ENCODE peak calls at places on chromosomes 5 and 9, in ten cellular contexts. One of them, this sample, is unnamed.

GRCh38 chr9:27784999-27785713 is 211.9 kb upstream of the C9orf72 start:
- DNase-seq in GM04504: no peak
- DNase-seq in PC-9: no peak
- DNase-seq in A172: peak
- DNase-seq in HuH-7: no peak
- DNase-seq in T-helper 2 cell: no peak
- DNase-seq in kidney glomerular epithelial cell: no peak
- DNase-seq in nephron progenitor cell: no peak
- DNase-seq in mesenchymal stem cell: peak
- DNase-seq in HEK293T: no peak
- DNase-seq in this sample: no peak

GRCh38 chr5:40796487-40796889 is 1.7 kb downstream of the PRKAA1 start:
- DNase-seq in GM04504: peak
- DNase-seq in PC-9: no peak
- DNase-seq in A172: no peak
- DNase-seq in HuH-7: no peak
- DNase-seq in T-helper 2 cell: no peak
- DNase-seq in kidney glomerular epithelial cell: no peak
- DNase-seq in nephron progenitor cell: no peak
- DNase-seq in mesenchymal stem cell: peak
- DNase-seq in HEK293T: no peak
- DNase-seq in this sample: no peak

GRCh38 chr9:115250646-115251045 is 132.7 kb upstream of the TNC start:
- DNase-seq in GM04504: peak
- DNase-seq in PC-9: peak
- DNase-seq in A172: peak
- DNase-seq in HuH-7: no peak
- DNase-seq in T-helper 2 cell: no peak
- DNase-seq in kidney glomerular epithelial cell: peak
- DNase-seq in nephron progenitor cell: no peak
- DNase-seq in mesenchymal stem cell: peak
- DNase-seq in HEK293T: no peak
- DNase-seq in this sample: peak

GRCh38 chr5:1298067-1298551 is 3.2 kb upstream of the TERT start:
- DNase-seq in GM04504: no peak
- DNase-seq in PC-9: no peak
- DNase-seq in A172: no peak
- DNase-seq in HuH-7: no peak
- DNase-seq in T-helper 2 cell: no peak
- DNase-seq in kidney glomerular epithelial cell: no peak
- DNase-seq in nephron progenitor cell: no peak
- DNase-seq in mesenchymal stem cell: no peak
- DNase-seq in HEK293T: no peak
- DNase-seq in this sample: no peak

GRCh38 chr5:143606043-143606752 is 202.7 kb upstream of the NR3C1 start:
- DNase-seq in GM04504: no peak
- DNase-seq in PC-9: no peak
- DNase-seq in A172: peak
- DNase-seq in HuH-7: no peak
- DNase-seq in T-helper 2 cell: no peak
- DNase-seq in kidney glomerular epithelial cell: no peak
- DNase-seq in nephron progenitor cell: no peak
- DNase-seq in mesenchymal stem cell: no peak
- DNase-seq in HEK293T: no peak
- DNase-seq in this sample: no peak

GRCh38 chr9:36074870-36075532 is 38.3 kb downstream of the RECK start:
- DNase-seq in GM04504: peak
- DNase-seq in PC-9: no peak
- DNase-seq in A172: no peak
- DNase-seq in HuH-7: no peak
- DNase-seq in T-helper 2 cell: no peak
- DNase-seq in kidney glomerular epithelial cell: peak
- DNase-seq in nephron progenitor cell: no peak
- DNase-seq in mesenchymal stem cell: peak
- DNase-seq in HEK293T: no peak
- DNase-seq in this sample: no peak

GRCh38 chr9:9552665-9553064 is 1060.1 kb downstream of the PTPRD start:
- DNase-seq in GM04504: no peak
- DNase-seq in PC-9: no peak
- DNase-seq in A172: no peak
- DNase-seq in HuH-7: no peak
- DNase-seq in T-helper 2 cell: no peak
- DNase-seq in kidney glomerular epithelial cell: no peak
- DNase-seq in nephron progenitor cell: no peak
- DNase-seq in mesenchymal stem cell: no peak
- DNase-seq in HEK293T: no peak
- DNase-seq in this sample: no peak

GRCh38 chr9:75185585-75186170 is 97.4 kb downstream of the OSTF1 start:
- DNase-seq in GM04504: no peak
- DNase-seq in PC-9: peak
- DNase-seq in A172: no peak
- DNase-seq in HuH-7: peak
- DNase-seq in T-helper 2 cell: no peak
- DNase-seq in kidney glomerular epithelial cell: no peak
- DNase-seq in nephron progenitor cell: peak
- DNase-seq in mesenchymal stem cell: peak
- DNase-seq in HEK293T: peak
- DNase-seq in this sample: no peak

GRCh38 chr9:124695280-124695890 is 75.7 kb downstream of the NR6A1 start:
- DNase-seq in GM04504: no peak
- DNase-seq in PC-9: peak
- DNase-seq in A172: peak
- DNase-seq in HuH-7: no peak
- DNase-seq in T-helper 2 cell: no peak
- DNase-seq in kidney glomerular epithelial cell: no peak
- DNase-seq in nephron progenitor cell: no peak
- DNase-seq in mesenchymal stem cell: peak
- DNase-seq in HEK293T: no peak
- DNase-seq in this sample: peak

GRCh38 chr5:30436718-30437117 is 756.8 kb upstream of the CDH6 start:
- DNase-seq in GM04504: no peak
- DNase-seq in PC-9: no peak
- DNase-seq in A172: no peak
- DNase-seq in HuH-7: no peak
- DNase-seq in T-helper 2 cell: no peak
- DNase-seq in kidney glomerular epithelial cell: no peak
- DNase-seq in nephron progenitor cell: no peak
- DNase-seq in mesenchymal stem cell: no peak
- DNase-seq in HEK293T: no peak
- DNase-seq in this sample: no peak

GRCh38 chr5:19920761-19921160 is 67.2 kb downstream of the CDH18 start:
- DNase-seq in GM04504: no peak
- DNase-seq in PC-9: no peak
- DNase-seq in A172: no peak
- DNase-seq in HuH-7: no peak
- DNase-seq in T-helper 2 cell: no peak
- DNase-seq in kidney glomerular epithelial cell: no peak
- DNase-seq in nephron progenitor cell: no peak
- DNase-seq in mesenchymal stem cell: no peak
- DNase-seq in HEK293T: no peak
- DNase-seq in this sample: no peak

GRCh38 chr9:123319541-123320339 is 36.3 kb upstream of the CRB2 start:
- DNase-seq in GM04504: no peak
- DNase-seq in PC-9: no peak
- DNase-seq in A172: no peak
- DNase-seq in HuH-7: no peak
- DNase-seq in T-helper 2 cell: no peak
- DNase-seq in kidney glomerular epithelial cell: no peak
- DNase-seq in nephron progenitor cell: no peak
- DNase-seq in mesenchymal stem cell: no peak
- DNase-seq in HEK293T: no peak
- DNase-seq in this sample: no peak

GRCh38 chr9:37511006-37511714 is 25.4 kb downstream of the POLR1E start:
- DNase-seq in GM04504: no peak
- DNase-seq in PC-9: no peak
- DNase-seq in A172: no peak
- DNase-seq in HuH-7: peak
- DNase-seq in T-helper 2 cell: no peak
- DNase-seq in kidney glomerular epithelial cell: peak
- DNase-seq in nephron progenitor cell: peak
- DNase-seq in mesenchymal stem cell: no peak
- DNase-seq in HEK293T: peak
- DNase-seq in this sample: no peak

GRCh38 chr5:14665110-14665822 is 748 bp downstream of the OTULIN start:
- DNase-seq in GM04504: no peak
- DNase-seq in PC-9: peak
- DNase-seq in A172: peak
- DNase-seq in HuH-7: peak
- DNase-seq in T-helper 2 cell: no peak
- DNase-seq in kidney glomerular epithelial cell: no peak
- DNase-seq in nephron progenitor cell: peak
- DNase-seq in mesenchymal stem cell: peak
- DNase-seq in HEK293T: peak
- DNase-seq in this sample: no peak

GRCh38 chr9:135084881-135085760 is 2.3 kb upstream of the OLFM1 start:
- DNase-seq in GM04504: no peak
- DNase-seq in PC-9: no peak
- DNase-seq in A172: no peak
- DNase-seq in HuH-7: no peak
- DNase-seq in T-helper 2 cell: no peak
- DNase-seq in kidney glomerular epithelial cell: no peak
- DNase-seq in nephron progenitor cell: no peak
- DNase-seq in mesenchymal stem cell: no peak
- DNase-seq in HEK293T: no peak
- DNase-seq in this sample: no peak

GRCh38 chr9:37836386-37836785 is 35.8 kb downstream of the DCAF10 start:
- DNase-seq in GM04504: no peak
- DNase-seq in PC-9: no peak
- DNase-seq in A172: no peak
- DNase-seq in HuH-7: no peak
- DNase-seq in T-helper 2 cell: no peak
- DNase-seq in kidney glomerular epithelial cell: no peak
- DNase-seq in nephron progenitor cell: no peak
- DNase-seq in mesenchymal stem cell: no peak
- DNase-seq in HEK293T: no peak
- DNase-seq in this sample: no peak

GRCh38 chr9:90307177-90307833 is 335.3 kb downstream of the DIRAS2 start:
- DNase-seq in GM04504: no peak
- DNase-seq in PC-9: no peak
- DNase-seq in A172: no peak
- DNase-seq in HuH-7: no peak
- DNase-seq in T-helper 2 cell: no peak
- DNase-seq in kidney glomerular epithelial cell: no peak
- DNase-seq in nephron progenitor cell: no peak
- DNase-seq in mesenchymal stem cell: no peak
- DNase-seq in HEK293T: no peak
- DNase-seq in this sample: no peak

GRCh38 chr9:109253241-109253636 is 67.6 kb downstream of the EPB41L4B start:
- DNase-seq in GM04504: no peak
- DNase-seq in PC-9: no peak
- DNase-seq in A172: no peak
- DNase-seq in HuH-7: no peak
- DNase-seq in T-helper 2 cell: no peak
- DNase-seq in kidney glomerular epithelial cell: no peak
- DNase-seq in nephron progenitor cell: no peak
- DNase-seq in mesenchymal stem cell: no peak
- DNase-seq in HEK293T: no peak
- DNase-seq in this sample: no peak

GRCh38 chr5:120803282-120803681 is 339.2 kb downstream of the PRR16 start:
- DNase-seq in GM04504: no peak
- DNase-seq in PC-9: no peak
- DNase-seq in A172: peak
- DNase-seq in HuH-7: no peak
- DNase-seq in T-helper 2 cell: no peak
- DNase-seq in kidney glomerular epithelial cell: peak
- DNase-seq in nephron progenitor cell: no peak
- DNase-seq in mesenchymal stem cell: peak
- DNase-seq in HEK293T: no peak
- DNase-seq in this sample: no peak

GRCh38 chr9:4547016-4547415 is 56.7 kb downstream of the SLC1A1 start:
- DNase-seq in GM04504: no peak
- DNase-seq in PC-9: no peak
- DNase-seq in A172: no peak
- DNase-seq in HuH-7: no peak
- DNase-seq in T-helper 2 cell: no peak
- DNase-seq in kidney glomerular epithelial cell: peak
- DNase-seq in nephron progenitor cell: no peak
- DNase-seq in mesenchymal stem cell: peak
- DNase-seq in HEK293T: no peak
- DNase-seq in this sample: no peak

GRCh38 chr5:71011194-71011792 is 13.8 kb downstream of the NAIP start:
- DNase-seq in GM04504: no peak
- DNase-seq in PC-9: no peak
- DNase-seq in A172: no peak
- DNase-seq in HuH-7: no peak
- DNase-seq in T-helper 2 cell: no peak
- DNase-seq in kidney glomerular epithelial cell: no peak
- DNase-seq in nephron progenitor cell: no peak
- DNase-seq in mesenchymal stem cell: no peak
- DNase-seq in HEK293T: no peak
- DNase-seq in this sample: no peak

GRCh38 chr9:133063500-133064231 is 1.9 kb downstream of the CEL start:
- DNase-seq in GM04504: no peak
- DNase-seq in PC-9: no peak
- DNase-seq in A172: no peak
- DNase-seq in HuH-7: no peak
- DNase-seq in T-helper 2 cell: no peak
- DNase-seq in kidney glomerular epithelial cell: no peak
- DNase-seq in nephron progenitor cell: no peak
- DNase-seq in mesenchymal stem cell: no peak
- DNase-seq in HEK293T: no peak
- DNase-seq in this sample: no peak

GRCh38 chr9:86945868-86946711 is 1.2 kb downstream of the GAS1 start:
- DNase-seq in GM04504: no peak
- DNase-seq in PC-9: peak
- DNase-seq in A172: peak
- DNase-seq in HuH-7: peak
- DNase-seq in T-helper 2 cell: peak
- DNase-seq in kidney glomerular epithelial cell: peak
- DNase-seq in nephron progenitor cell: peak
- DNase-seq in mesenchymal stem cell: peak
- DNase-seq in HEK293T: peak
- DNase-seq in this sample: peak

GRCh38 chr9:130467371-130467770 is 22.6 kb downstream of the ASS1 start:
- DNase-seq in GM04504: no peak
- DNase-seq in PC-9: no peak
- DNase-seq in A172: no peak
- DNase-seq in HuH-7: no peak
- DNase-seq in T-helper 2 cell: no peak
- DNase-seq in kidney glomerular epithelial cell: no peak
- DNase-seq in nephron progenitor cell: peak
- DNase-seq in mesenchymal stem cell: no peak
- DNase-seq in HEK293T: no peak
- DNase-seq in this sample: no peak

GRCh38 chr5:119287547-119288073 is 68.2 kb upstream of the TNFAIP8 start:
- DNase-seq in GM04504: no peak
- DNase-seq in PC-9: peak
- DNase-seq in A172: peak
- DNase-seq in HuH-7: no peak
- DNase-seq in T-helper 2 cell: no peak
- DNase-seq in kidney glomerular epithelial cell: peak
- DNase-seq in nephron progenitor cell: no peak
- DNase-seq in mesenchymal stem cell: no peak
- DNase-seq in HEK293T: no peak
- DNase-seq in this sample: no peak

GRCh38 chr9:29659014-29659413 is 2085.7 kb upstream of the C9orf72 start:
- DNase-seq in GM04504: no peak
- DNase-seq in PC-9: no peak
- DNase-seq in A172: no peak
- DNase-seq in HuH-7: no peak
- DNase-seq in T-helper 2 cell: no peak
- DNase-seq in kidney glomerular epithelial cell: no peak
- DNase-seq in nephron progenitor cell: no peak
- DNase-seq in mesenchymal stem cell: no peak
- DNase-seq in HEK293T: no peak
- DNase-seq in this sample: no peak

GRCh38 chr5:125798311-125798710 is 624.9 kb upstream of the GRAMD2B start:
- DNase-seq in GM04504: no peak
- DNase-seq in PC-9: no peak
- DNase-seq in A172: peak
- DNase-seq in HuH-7: no peak
- DNase-seq in T-helper 2 cell: no peak
- DNase-seq in kidney glomerular epithelial cell: peak
- DNase-seq in nephron progenitor cell: peak
- DNase-seq in mesenchymal stem cell: peak
- DNase-seq in HEK293T: no peak
- DNase-seq in this sample: no peak

GRCh38 chr5:60822285-60822556 is 21.8 kb downstream of the ELOVL7 start:
- DNase-seq in GM04504: no peak
- DNase-seq in PC-9: no peak
- DNase-seq in A172: no peak
- DNase-seq in HuH-7: no peak
- DNase-seq in T-helper 2 cell: no peak
- DNase-seq in kidney glomerular epithelial cell: no peak
- DNase-seq in nephron progenitor cell: no peak
- DNase-seq in mesenchymal stem cell: no peak
- DNase-seq in HEK293T: no peak
- DNase-seq in this sample: no peak

This sample was measured in T1000.